ENCODE peak calls at places on chromosomes 6 and 20, in nine cellular contexts. S is GM12878, V is A549, W is HCT116, Y is SK-N-SH, L is K562, C is HepG2, J is GM23338, A is HL-60. O is an unnamed sample.

GRCh38 chr20:38599410-38599882 is 2.2 kb upstream of the ARHGAP40 start:
- DNase-seq in W (no peak), J (no peak), L (peak; percentile 47), S (no peak), C (peak; percentile 57), V (no peak), Y (peak; percentile 81), A (no peak), O (no peak)

GRCh38 chr6:169253745-169254238 is at the start of gene THBS2:
- DNase-seq in W (no peak), C (no peak), S (no peak), A (no peak), J (peak; percentile 56), L (no peak), V (no peak), Y (no peak), O (no peak)

GRCh38 chr6:107846262-107846795 is 22.2 kb upstream of the SCML4 start:
- DNase-seq in S (no peak), C (no peak), V (no peak), J (no peak), A (no peak), W (no peak), L (no peak), Y (no peak), O (no peak)

GRCh38 chr6:169251371-169251802 is 2.3 kb downstream of the THBS2 start:
- DNase-seq in W (no peak), J (peak; percentile 66), S (no peak), C (no peak), V (no peak), L (no peak), Y (no peak), A (no peak), O (no peak)

GRCh38 chr6:96675617-96676016 is 112.7 kb downstream of the FHL5 start:
- DNase-seq in J (no peak), C (no peak), Y (no peak), W (no peak), A (no peak), S (no peak), V (no peak), L (no peak), O (no peak)

GRCh38 chr20:2212457-2213005 is 83.3 kb upstream of the TGM3 start:
- DNase-seq in C (no peak), Y (no peak), A (no peak), W (no peak), L (no peak), V (no peak), J (no peak), S (no peak), O (no peak)

GRCh38 chr20:12394786-12395185 is 477.1 kb downstream of the BTBD3 start:
- DNase-seq in Y (no peak), A (no peak), V (no peak), C (no peak), L (no peak), W (no peak), S (no peak), J (peak; percentile 45), O (no peak)

GRCh38 chr6:155186052-155186658 is 77.7 kb upstream of the CLDN20 start:
- DNase-seq in J (peak; percentile 41), Y (no peak), S (no peak), A (no peak), L (no peak), W (no peak), V (no peak), C (no peak), O (no peak)

GRCh38 chr6:40997256-40997957 is 41.6 kb downstream of the UNC5CL start:
- DNase-seq in Y (no peak), V (peak; percentile 68), L (peak; percentile 76), C (peak; percentile 95), W (peak; percentile 82), S (no peak), J (peak; percentile 97), A (no peak), O (no peak)

DNA sequence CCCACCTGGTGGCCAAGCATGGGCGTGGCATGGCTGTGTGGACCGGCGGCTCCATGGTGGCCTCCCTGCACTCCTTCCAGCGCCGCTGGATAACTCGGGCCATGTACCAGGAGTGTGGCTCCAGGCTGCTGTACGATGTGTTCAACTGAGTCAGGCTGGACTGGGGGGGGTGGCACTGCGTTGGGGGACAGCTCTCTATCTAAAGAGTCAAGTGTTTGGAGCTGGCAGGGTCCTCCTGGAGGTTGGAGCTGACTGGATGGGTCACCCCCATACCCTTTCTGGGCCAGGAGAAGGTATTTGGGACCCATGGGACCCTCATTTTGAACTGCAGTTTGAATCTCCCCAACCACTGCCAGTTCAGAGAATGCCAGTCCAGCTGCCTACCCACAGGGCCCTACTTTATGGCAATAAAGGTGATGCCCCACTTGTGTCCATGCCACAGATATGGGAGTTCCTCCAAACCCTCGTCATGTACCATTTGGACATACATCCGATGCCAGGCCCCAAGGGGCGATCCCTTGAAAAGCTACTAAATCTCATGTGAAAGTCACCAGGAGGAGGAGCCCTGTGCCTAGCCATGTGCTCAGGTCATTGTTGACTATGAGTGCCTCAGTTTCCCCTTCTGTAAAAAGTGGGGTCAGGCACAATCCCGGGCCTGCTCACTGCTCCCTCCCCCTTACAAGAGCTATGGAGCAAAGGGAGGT is 1.5 kb downstream of the ACTL10 start:
- DNase-seq in C (no peak), S (no peak), L (peak; percentile 56), A (no peak), V (peak; percentile 60), Y (peak; percentile 92), W (no peak), J (peak; percentile 91), O (no peak)
- TF ChIP-seq REST in C (no peak), S (no peak), L (no peak), A (no peak), V (no peak), Y (no peak), W (no peak), J (no peak), O (no peak)

GRCh38 chr6:105900120-105900937 is 185.8 kb upstream of the PRDM1 start:
- DNase-seq in S (no peak), J (no peak), C (no peak), A (no peak), Y (no peak), V (no peak), L (peak; percentile 60), W (no peak), O (no peak)
- TF ChIP-seq REST in S (no peak), J (no peak), C (no peak), A (no peak), Y (no peak), V (no peak), L (no peak), W (no peak), O (no peak)

DNA sequence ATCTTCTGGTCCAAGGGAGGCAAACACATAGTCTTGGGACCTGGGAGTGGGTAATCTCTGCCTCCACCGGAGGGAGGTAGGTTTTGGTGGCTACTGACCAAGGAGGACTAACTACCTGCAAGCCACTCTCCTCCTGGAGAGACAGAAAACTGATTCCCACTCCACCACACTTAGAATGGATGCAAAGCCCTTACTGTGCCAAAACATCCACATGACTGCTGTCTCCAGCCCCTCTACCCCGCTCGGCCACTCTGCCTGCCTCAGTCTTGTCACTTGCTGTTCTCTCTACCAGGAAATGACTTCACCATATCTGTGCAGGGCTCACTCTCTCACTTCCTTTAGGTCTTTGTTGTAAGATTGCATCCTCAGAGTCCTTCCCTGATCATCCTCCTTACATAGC is 129.5 kb upstream of the ARG1 start:
- DNase-seq in L (no peak), C (no peak), W (no peak), S (no peak), Y (no peak), A (no peak), V (no peak), J (no peak), O (no peak)
- TF ChIP-seq REST in L (no peak), C (no peak), W (no peak), S (no peak), Y (no peak), A (no peak), V (no peak), J (no peak), O (no peak)

GRCh38 chr20:22402550-22402949 is 181.8 kb downstream of the FOXA2 start:
- DNase-seq in C (no peak), Y (no peak), A (no peak), J (no peak), V (no peak), L (peak; percentile 58), W (no peak), S (no peak), O (no peak)
- TF ChIP-seq REST in C (no peak), Y (no peak), A (no peak), J (no peak), V (no peak), L (no peak), W (no peak), S (no peak), O (no peak)

GRCh38 chr20:53362736-53363135 is 230.9 kb downstream of the ZNF217 start:
- DNase-seq in A (no peak), L (no peak), W (no peak), Y (no peak), V (no peak), C (no peak), S (no peak), J (no peak), O (no peak)
- TF ChIP-seq REST in A (no peak), L (no peak), W (no peak), Y (no peak), V (no peak), C (no peak), S (no peak), J (no peak), O (no peak)

GRCh38 chr6:88561034-88561973 is 395.2 kb upstream of the CNR1 start:
- DNase-seq in V (no peak), W (no peak), J (no peak), A (no peak), Y (no peak), S (no peak), C (no peak), L (no peak), O (no peak)
- TF ChIP-seq REST in V (no peak), W (no peak), J (no peak), A (no peak), Y (no peak), S (no peak), C (no peak), L (no peak), O (no peak)

DNA sequence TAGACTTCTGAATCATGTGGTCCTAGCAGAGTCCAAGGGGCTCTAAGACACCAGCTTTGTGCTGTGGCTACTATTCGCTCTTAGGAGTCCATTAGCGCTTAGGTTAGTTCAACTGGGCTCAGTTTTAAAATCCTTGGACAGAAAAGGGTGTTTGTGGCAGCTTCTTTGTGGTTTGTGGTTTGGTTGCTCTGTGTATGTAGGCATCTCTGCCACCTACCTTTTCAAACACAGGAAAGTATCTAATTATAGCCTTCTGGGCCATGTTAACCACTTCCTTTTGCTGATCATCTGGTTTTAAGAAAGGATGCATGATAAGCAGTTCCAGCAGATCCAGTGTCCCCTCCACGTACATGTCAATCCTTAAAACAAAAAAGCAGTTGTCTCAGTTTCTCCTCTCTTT is 10.8 kb downstream of the GSTA4 start:
- DNase-seq in S (peak; percentile 31), V (no peak), J (no peak), W (no peak), L (no peak), A (no peak), Y (no peak), C (no peak), O (no peak)
- TF ChIP-seq REST in S (no peak), V (no peak), J (no peak), W (no peak), L (no peak), A (no peak), Y (no peak), C (no peak), O (no peak)

O was measured in Panc1.